ENCODE peak calls at places on chromosomes 5 and 9, in four cellular contexts. N, J, Y and T are unnamed samples.

GRCh38 chr5:59536875-59537274 is 356.7 kb downstream of the PDE4D start:
- DNase-seq in N (no peak), Y (no peak), J (no peak), T (no peak)

GRCh38 chr5:135626636-135627035 is 47.8 kb upstream of the CXCL14 start:
- DNase-seq in Y (no peak), J (no peak), N (no peak), T (no peak)

GRCh38 chr9:134234001-134234660 is 69.8 kb upstream of the RNU6ATAC start:
- DNase-seq in J (no peak), N (no peak), Y (no peak), T (no peak)

GRCh38 chr5:32001722-32002121 is 172.4 kb downstream of the GOLPH3 start:
- DNase-seq in N (no peak), J (no peak), Y (no peak), T (no peak)

GRCh38 chr5:78566747-78567449 is 81.7 kb downstream of the LHFPL2 start:
- DNase-seq in N (no peak), Y (no peak), J (peak; percentile 68), T (no peak)

GRCh38 chr5:7754997-7755596 is 95.8 kb downstream of the CFAP90 start:
- DNase-seq in N (peak; percentile 55), Y (peak; percentile 87), J (peak; percentile 55), T (peak; percentile 83)

GRCh38 chr5:140821375-140822280 is at the start of gene PCDHA5:
- DNase-seq in Y (no peak), N (no peak), J (peak; percentile 34), T (no peak)

GRCh38 chr9:92971776-92972175 is 24.5 kb downstream of the FGD3 start:
- DNase-seq in Y (peak; percentile 39), J (no peak), N (no peak), T (no peak)

GRCh38 chr5:32147959-32148358 is 26.2 kb downstream of the GOLPH3 start:
- DNase-seq in J (no peak), N (no peak), Y (no peak), T (no peak)

GRCh38 chr9:134863306-134863902 is 17.2 kb upstream of the FCN2 start:
- DNase-seq in N (no peak), J (no peak), Y (no peak), T (no peak)

GRCh38 chr5:151139015-151139414 is 18.6 kb downstream of the ANXA6 start:
- DNase-seq in Y (no peak), N (no peak), J (no peak), T (no peak)

GRCh38 chr9:135766707-135767106 is 64.7 kb downstream of the KCNT1 start:
- DNase-seq in Y (no peak), N (no peak), J (no peak), T (no peak)

GRCh38 chr5:172944741-172945140 is 14.5 kb upstream of the RPL26L1 start:
- DNase-seq in N (no peak), J (peak; percentile 72), Y (no peak), T (no peak)

GRCh38 chr5:139399501-139400121 is 4.3 kb downstream of the SPATA24 start:
- DNase-seq in Y (no peak), J (no peak), N (no peak), T (no peak)

GRCh38 chr5:95713960-95714710 is 17.0 kb upstream of the RHOBTB3 start:
- DNase-seq in J (no peak), Y (no peak), N (no peak), T (no peak)

GRCh38 chr9:22211588-22212360 is 202.7 kb upstream of the CDKN2B start:
- DNase-seq in J (peak; percentile 95), Y (no peak), N (no peak), T (peak; percentile 46)

GRCh38 chr5:68500828-68501227 is 285.3 kb downstream of the PIK3R1 start:
- DNase-seq in J (no peak), N (no peak), Y (no peak), T (no peak)

GRCh38 chr9:116721944-116722343 is 34.8 kb downstream of the TRIM32 start:
- DNase-seq in Y (no peak), J (no peak), N (no peak), T (no peak)

GRCh38 chr5:132315529-132316067 is 21.4 kb downstream of the SLC22A4 start:
- DNase-seq in J (no peak), N (no peak), Y (no peak), T (no peak)

GRCh38 chr9:86176468-86176867 is 77.1 kb upstream of the GOLM1 start:
- DNase-seq in Y (no peak), J (no peak), N (no peak), T (no peak)

GRCh38 chr9:129258124-129258822 is 80.2 kb upstream of the IER5L start:
- DNase-seq in J (peak; percentile 96), N (peak; percentile 94), Y (peak; percentile 96), T (peak; percentile 95)

GRCh38 chr9:108743901-108744371 is 111.8 kb downstream of the ACTL7B start:
- DNase-seq in J (peak; percentile 14), N (peak; percentile 60), Y (no peak), T (peak; percentile 34)

GRCh38 chr9:33139421-33140228 is 27.5 kb downstream of the B4GALT1 start:
- DNase-seq in J (peak; percentile 88), N (no peak), Y (no peak), T (peak; percentile 68)

GRCh38 chr5:106780355-106780754 is 890.4 kb downstream of the EFNA5 start:
- DNase-seq in N (no peak), J (no peak), Y (no peak), T (no peak)

GRCh38 chr9:5518061-5518936 is 8.0 kb downstream of the PDCD1LG2 start:
- DNase-seq in N (no peak), J (peak; percentile 69), Y (no peak), T (no peak)

GRCh38 chr5:14580037-14581034 is 1.3 kb upstream of the OTULINL start:
- DNase-seq in N (no peak), Y (no peak), J (peak; percentile 53), T (peak; percentile 25)

GRCh38 chr5:132771559-132771998 is 5.5 kb downstream of the SEPTIN8 start:
- DNase-seq in Y (no peak), J (peak; percentile 43), N (no peak), T (no peak)

GRCh38 chr5:35771321-35771720 is 85.4 kb upstream of the IL7R start:
- DNase-seq in J (peak; percentile 87), N (no peak), Y (no peak), T (no peak)

GRCh38 chr9:78103971-78104433 is 72.4 kb upstream of the GNAQ start:
- DNase-seq in N (no peak), J (no peak), Y (no peak), T (no peak)
- H2AFZ ChIP-seq in N (no peak overlapping the region), J (no peak overlapping the region), Y (no peak overlapping the region), T (no peak overlapping the region)

DNA sequence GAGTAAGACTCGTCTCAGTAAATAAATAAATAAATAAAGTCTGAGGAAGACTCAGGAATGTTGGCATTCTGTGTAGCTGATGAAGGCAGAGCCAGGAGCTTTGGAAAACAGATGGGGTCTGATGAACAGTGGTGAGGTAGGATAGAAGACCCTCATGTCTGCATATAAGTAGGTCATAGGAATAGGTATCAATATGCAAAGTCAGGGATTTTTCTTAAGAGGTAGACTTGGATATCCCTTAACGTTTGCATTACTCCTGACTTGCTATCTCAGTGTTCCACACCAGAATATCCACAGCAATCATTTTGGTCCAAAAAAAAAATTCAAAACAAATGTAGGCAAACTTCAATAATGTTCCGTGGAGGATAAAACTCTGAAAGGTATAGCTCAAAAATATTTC is 31.3 kb upstream of the ZFYVE16 start:
- DNase-seq in Y (no peak), N (no peak), J (no peak), T (no peak)
- H2AFZ ChIP-seq in Y (no peak overlapping the region), N (no peak overlapping the region), J (no peak overlapping the region), T (no peak overlapping the region)

GRCh38 chr5:65126192-65126591 is 355.5 kb downstream of the ADAMTS6 start:
- DNase-seq in Y (peak; percentile 41), J (peak; percentile 74), N (no peak), T (no peak)

GRCh38 chr5:65128226-65128625 is 353.5 kb downstream of the ADAMTS6 start:
- DNase-seq in J (no peak), N (no peak), Y (no peak), T (no peak)

GRCh38 chr5:65127181-65127901 is 354.4 kb downstream of the ADAMTS6 start:
- DNase-seq in Y (peak; percentile 11), J (peak; percentile 66), N (no peak), T (no peak)

GRCh38 chr5:65125681-65126080 is 356.0 kb downstream of the ADAMTS6 start:
- DNase-seq in Y (peak; percentile 27), J (no peak), N (no peak), T (no peak)

DNA sequence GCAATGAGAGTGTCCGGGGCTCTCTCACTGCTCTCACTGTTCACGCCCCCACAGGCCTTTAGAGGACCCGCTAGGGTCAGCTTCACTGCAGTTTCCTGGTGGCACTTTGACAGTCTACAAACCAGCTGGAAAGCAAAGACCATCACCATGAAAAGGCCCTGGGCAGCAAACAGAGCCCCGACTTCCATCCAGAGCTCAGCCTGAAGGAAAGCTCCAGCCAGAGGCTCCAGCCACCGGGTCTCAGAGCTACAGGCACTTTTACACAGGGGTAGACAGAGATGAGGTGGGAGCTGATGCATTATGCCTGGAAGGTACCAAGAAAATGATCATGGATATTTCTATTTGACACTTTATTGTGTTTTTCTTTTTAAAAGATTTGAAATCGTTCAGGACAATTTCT is 355.1 kb downstream of the ADAMTS6 start:
- DNase-seq in J (peak; percentile 24), N (no peak), Y (peak; percentile 39), T (no peak)
- H2AFZ ChIP-seq in J (peak overlapping the region; percentile 79), N (peak overlapping the region; percentile 50), Y (no peak overlapping the region), T (no peak overlapping the region)

GRCh38 chr5:1800470-1801060 is 642 bp upstream of the NDUFS6 start:
- DNase-seq in N (peak; percentile 57), J (no peak), Y (no peak), T (no peak)
- H2AFZ ChIP-seq in N (peak overlapping the region; percentile 90), J (peak overlapping the region; percentile 89), Y (peak overlapping the region; percentile 18), T (peak overlapping the region; percentile 64)

DNA sequence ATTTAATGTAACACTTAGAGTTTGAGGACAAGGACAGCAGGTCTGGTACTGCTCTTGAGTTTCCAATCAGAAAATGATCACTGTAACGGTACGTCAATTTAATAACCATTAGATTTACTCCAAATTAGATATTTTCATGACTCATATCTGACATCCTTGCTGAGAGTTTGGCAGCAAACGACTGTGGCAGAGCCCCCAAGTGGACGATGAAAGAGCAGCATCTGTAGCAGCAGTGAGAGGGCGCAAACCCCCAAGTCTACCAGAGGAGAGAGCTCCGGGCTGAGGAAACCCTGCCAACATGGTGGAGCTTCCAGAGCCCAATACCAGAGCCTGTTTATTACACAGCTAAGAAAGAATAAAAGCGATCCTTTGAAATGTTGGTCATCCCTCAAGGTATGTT is 73.2 kb upstream of the EPB41L4A start:
- DNase-seq in N (peak; percentile 14), J (peak; percentile 84), Y (peak; percentile 56), T (peak; percentile 61)
- H2AFZ ChIP-seq in N (peak overlapping the region; percentile 40), J (no peak overlapping the region), Y (peak overlapping the region; percentile 58), T (no peak overlapping the region)

GRCh38 chr5:75058986-75059508 is 6.7 kb upstream of the GCNT4 start:
- DNase-seq in Y (no peak), N (no peak), J (no peak), T (no peak)

GRCh38 chr5:75059887-75060286 is 7.5 kb upstream of the GCNT4 start:
- DNase-seq in J (no peak), Y (no peak), N (no peak), T (no peak)

GRCh38 chr5:75054110-75054930 is 2.0 kb upstream of the GCNT4 start:
- DNase-seq in N (peak; percentile 38), Y (peak; percentile 79), J (peak; percentile 72), T (peak; percentile 51)

GRCh38 chr5:75055727-75056144 is 3.4 kb upstream of the GCNT4 start:
- DNase-seq in Y (peak; percentile 60), N (no peak), J (peak; percentile 36), T (no peak)

DNA sequence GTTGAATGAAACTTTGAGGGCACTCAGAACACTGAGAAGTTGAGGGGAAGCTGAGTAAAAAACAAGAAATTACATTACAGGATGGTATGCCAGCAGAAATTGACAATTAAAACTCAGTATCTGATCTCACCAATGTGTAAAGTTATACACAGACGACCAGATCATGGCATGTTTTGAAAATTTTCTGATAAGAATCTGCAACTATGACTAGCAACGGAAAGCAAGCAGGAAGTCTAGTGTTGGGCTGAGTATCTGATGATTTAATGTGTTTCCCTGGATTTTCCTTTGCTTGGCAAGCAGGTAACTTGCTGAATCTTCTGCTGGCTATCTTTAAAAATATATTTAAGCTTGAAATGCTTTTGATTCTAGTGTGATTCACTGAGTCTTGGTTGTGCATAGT is 5.2 kb upstream of the GCNT4 start:
- DNase-seq in J (peak; percentile 9), Y (no peak), N (no peak), T (no peak)
- H2AFZ ChIP-seq in J (no peak overlapping the region), Y (peak overlapping the region; percentile 15), N (no peak overlapping the region), T (no peak overlapping the region)